ENCODE peak calls at places on chromosomes 12 and 14, in four cellular contexts. V is stimulated activated CD4-positive, alpha-beta T cell treated with anti-CD3 and anti-CD28 coated beads, TNF-alpha, amount 100 ng/mL, for 4 hours; F is left lobe of liver; L is dorsolateral prefrontal cortex. P is an unnamed sample.

GRCh38 chr12:58443981-58444371 is 476.3 kb downstream of the LRIG3 start:
- DNase-seq in V (no peak), F (no peak), L (no peak), P (no peak)

GRCh38 chr14:105748204-105748578 is 221.8 kb downstream of the TMEM121 start:
- DNase-seq in V (no peak), F (no peak), L (no peak), P (peak; percentile 58)

GRCh38 chr12:53063708-53064612 is 14.1 kb downstream of the TNS2 start:
- DNase-seq in V (no peak), F (peak; percentile 46), L (no peak), P (peak; percentile 92)

GRCh38 chr14:100737526-100737925 is 10.8 kb downstream of the DLK1 start:
- DNase-seq in V (no peak), F (no peak), L (no peak), P (no peak)

GRCh38 chr12:86713121-86713520 is 456.9 kb upstream of the MGAT4C start:
- DNase-seq in V (no peak), F (no peak), L (no peak), P (no peak)

GRCh38 chr12:131015581-131016337 is 62.1 kb downstream of the ADGRD1 start:
- DNase-seq in V (no peak), F (no peak), L (no peak), P (no peak)

GRCh38 chr12:78060186-78060585 is 229.5 kb downstream of the NAV3 start:
- DNase-seq in V (no peak), F (no peak), L (no peak), P (no peak)

GRCh38 chr12:93580682-93581081 is 8.2 kb downstream of the SOCS2 start:
- DNase-seq in V (no peak), F (no peak), L (no peak), P (no peak)

GRCh38 chr12:53010955-53011354 is 4.7 kb downstream of the EIF4B start:
- DNase-seq in V (no peak), F (no peak), L (no peak), P (no peak)

GRCh38 chr12:19482551-19483109 is 43.3 kb downstream of the AEBP2 start:
- DNase-seq in V (peak; percentile 19), F (no peak), L (no peak), P (no peak)

GRCh38 chr12:130538343-130539095 is 177.6 kb downstream of the RIMBP2 start:
- DNase-seq in V (no peak), F (no peak), L (no peak), P (no peak)

GRCh38 chr14:60532442-60532841 is 23.5 kb downstream of the SIX6 start:
- DNase-seq in V (no peak), F (no peak), L (no peak), P (no peak)

GRCh38 chr12:31471061-31471460 is 119.9 kb downstream of the DENND5B start:
- DNase-seq in V (no peak), F (no peak), L (no peak), P (no peak)

GRCh38 chr12:59708484-59708883 is 112.7 kb downstream of the SLC16A7 start:
- DNase-seq in V (no peak), F (no peak), L (no peak), P (no peak)

GRCh38 chr12:84422340-84422739 is 490.3 kb downstream of the SLC6A15 start:
- DNase-seq in V (no peak), F (no peak), L (no peak), P (no peak)

GRCh38 chr14:94748667-94749347 is 21.1 kb downstream of the GSC start:
- DNase-seq in V (no peak), F (no peak), L (no peak), P (no peak)

GRCh38 chr12:96766232-96766631 is 140.8 kb upstream of the NEDD1 start:
- DNase-seq in V (no peak), F (no peak), L (no peak), P (no peak)

GRCh38 chr14:70514168-70515069 is 20.4 kb downstream of the ADAM20 start:
- DNase-seq in V (no peak), F (no peak), L (no peak), P (no peak)

GRCh38 chr12:114201794-114202193 is 204.2 kb downstream of the TBX5 start:
- DNase-seq in V (no peak), F (no peak), L (no peak), P (no peak)

GRCh38 chr14:41872906-41873305 is 266.2 kb downstream of the LRFN5 start:
- DNase-seq in V (no peak), F (no peak), L (no peak), P (no peak)

GRCh38 chr12:12726543-12727093 is 9.4 kb downstream of the CDKN1B start:
- DNase-seq in V (no peak), F (no peak), L (no peak), P (no peak)

GRCh38 chr14:76500480-76500879 is 124.5 kb downstream of the ESRRB start:
- DNase-seq in V (no peak), F (no peak), L (no peak), P (no peak)

GRCh38 chr14:34227834-34228662 is 234.0 kb downstream of the SPTSSA start:
- DNase-seq in V (peak; percentile 42), F (peak; percentile 57), L (peak; percentile 77), P (no peak)

GRCh38 chr12:114504311-114504710 is 98.4 kb upstream of the TBX5 start:
- DNase-seq in V (no peak), F (no peak), L (no peak), P (no peak)

GRCh38 chr12:126726481-126727217 is 1540.3 kb upstream of the TMEM132C start:
- DNase-seq in V (no peak), F (no peak), L (no peak), P (no peak)

GRCh38 chr12:30701056-30701455 is 5.4 kb upstream of the IPO8 start:
- DNase-seq in V (no peak), F (no peak), L (no peak), P (no peak)

GRCh38 chr12:113649256-113649830 is 177.7 kb upstream of the LHX5 start:
- DNase-seq in V (no peak), F (no peak), L (no peak), P (no peak)

GRCh38 chr14:95295600-95296376 is 23.9 kb downstream of the CLMN start:
- DNase-seq in V (no peak), F (peak; percentile 70), L (no peak), P (no peak)

GRCh38 chr12:67111182-67111581 is 158.0 kb upstream of the CAND1 start:
- DNase-seq in V (no peak), F (no peak), L (no peak), P (no peak)

GRCh38 chr14:61512026-61512425 is 183.3 kb upstream of the HIF1A start:
- DNase-seq in V (no peak), F (no peak), L (no peak), P (no peak)

GRCh38 chr12:32102234-32102633 is 4.4 kb upstream of the BICD1 start:
- DNase-seq in V (no peak), F (no peak), L (no peak), P (no peak)

GRCh38 chr12:129169928-129170327 is 316.6 kb downstream of the GLT1D1 start:
- DNase-seq in V (no peak), F (no peak), L (no peak), P (no peak)

GRCh38 chr12:117226505-117226904 is 36.2 kb upstream of the FBXO21 start:
- DNase-seq in V (no peak), F (no peak), L (no peak), P (no peak)

GRCh38 chr14:99647407-99647806 is 2.5 kb downstream of the HHIPL1 start:
- DNase-seq in V (no peak), F (no peak), L (no peak), P (no peak)

GRCh38 chr12:94690199-94690695 is 39.9 kb upstream of the TMCC3 start:
- DNase-seq in V (no peak), F (no peak), L (no peak), P (no peak)

GRCh38 chr14:52926994-52927393 is 23.9 kb downstream of the FERMT2 start:
- DNase-seq in V (no peak), F (no peak), L (no peak), P (no peak)

GRCh38 chr12:14840616-14841015 is 2.7 kb downstream of the ART4 start:
- DNase-seq in V (no peak), F (no peak), L (no peak), P (no peak)

P was measured in coronary artery.